ENCODE peak calls at places on chromosome 16, in six cellular contexts. L is fibroblast of lung, D is GM12878, F is lung, V is GM23248, T is A549. Z is an unnamed sample. For H3K4me1, the result is how much of the 10 kb centered on the place peaks cover.

GRCh38 chr16:22356930-22357634 is 17.3 kb downstream of the CDR2 start:
- DNase-seq in L (no peak), D (peak), F (no peak), V (no peak), T (no peak), Z (no peak)

GRCh38 chr16:86573215-86573614 is 5.1 kb upstream of the FOXL1 start:
- DNase-seq in L (no peak), D (no peak), F (no peak), V (no peak), T (no peak), Z (no peak)

GRCh38 chr16:89320717-89321501 is 103.4 kb downstream of the ZNF778 start:
- DNase-seq in L (peak), D (no peak), F (no peak), V (peak), T (no peak), Z (no peak)

GRCh38 chr16:6864670-6865069 is 468.0 kb upstream of the RBFOX1 start:
- DNase-seq in L (no peak), D (no peak), F (no peak), V (no peak), T (no peak), Z (no peak)

GRCh38 chr16:4298761-4299522 is 16.9 kb upstream of the GLIS2 start:
- DNase-seq in L (peak), D (no peak), F (peak), V (peak), T (peak), Z (no peak)

GRCh38 chr16:87715231-87715630 is 50.6 kb downstream of the KLHDC4 start:
- DNase-seq in L (no peak), D (no peak), F (no peak), V (no peak), T (no peak), Z (no peak)

GRCh38 chr16:66049865-66050264 is 316.6 kb upstream of the CDH5 start:
- DNase-seq in L (no peak), D (no peak), F (no peak), V (no peak), T (no peak), Z (no peak)

GRCh38 chr16:87451563-87452210 is 41.1 kb downstream of the ZCCHC14 start:
- DNase-seq in L (no peak), D (no peak), F (no peak), V (no peak), T (no peak), Z (no peak)

GRCh38 chr16:10964891-10965326 is 20.5 kb downstream of the CLEC16A start:
- DNase-seq in L (no peak), D (peak), F (no peak), V (no peak), T (no peak), Z (peak)

GRCh38 chr16:11949527-11949926 is 7.7 kb upstream of the NPIPB2 start:
- DNase-seq in L (peak), D (no peak), F (peak), V (peak), T (peak), Z (no peak)

GRCh38 chr16:15979801-15980200 is 30.4 kb downstream of the ABCC1 start:
- DNase-seq in L (no peak), D (no peak), F (no peak), V (no peak), T (no peak), Z (no peak)

GRCh38 chr16:50610331-50611262 is 62.4 kb downstream of the NKD1 start:
- DNase-seq in L (no peak), D (no peak), F (no peak), V (no peak), T (no peak), Z (no peak)

GRCh38 chr16:48617711-48618148 is 7.8 kb upstream of the N4BP1 start:
- DNase-seq in L (peak), D (no peak), F (peak), V (peak), T (no peak), Z (no peak)

GRCh38 chr16:10663744-10664143 is 31.0 kb downstream of the TEKT5 start:
- DNase-seq in L (no peak), D (no peak), F (no peak), V (no peak), T (no peak), Z (no peak)

GRCh38 chr16:4365014-4365406 is 6.6 kb upstream of the VASN start:
- DNase-seq in L (no peak), D (peak), F (no peak), V (no peak), T (no peak), Z (no peak)

GRCh38 chr16:8924214-8924613 is 39.5 kb downstream of the USP7 start:
- DNase-seq in L (no peak), D (no peak), F (no peak), V (no peak), T (no peak), Z (no peak)

GRCh38 chr16:29717113-29717512 is 28.7 kb downstream of the C16orf54 start:
- DNase-seq in L (no peak), D (no peak), F (no peak), V (no peak), T (no peak), Z (no peak)

GRCh38 chr16:66366433-66367299 is at the start of gene CDH5:
- DNase-seq in L (no peak), D (no peak), F (peak), V (peak), T (no peak), Z (no peak)

GRCh38 chr16:68128577-68129305 is 43.6 kb downstream of the NFATC3 start:
- DNase-seq in L (peak), D (no peak), F (peak), V (peak), T (no peak), Z (no peak)

GRCh38 chr16:54873081-54873480 is 57.6 kb upstream of the IRX5 start:
- DNase-seq in L (no peak), D (no peak), F (no peak), V (peak), T (no peak), Z (no peak)

GRCh38 chr16:76531236-76531635 is 254.0 kb downstream of the CNTNAP4 start:
- DNase-seq in L (no peak), D (no peak), F (no peak), V (no peak), T (no peak), Z (no peak)

GRCh38 chr16:69712914-69713581 is 13.3 kb downstream of the NQO1 start:
- DNase-seq in L (no peak), D (no peak), F (no peak), V (no peak), T (no peak), Z (no peak)

GRCh38 chr16:4239020-4239419 is 2.9 kb downstream of the SRL start:
- DNase-seq in L (no peak), D (no peak), F (no peak), V (no peak), T (no peak), Z (no peak)

GRCh38 chr16:50696575-50697420 is 3.4 kb downstream of the NOD2 start:
- DNase-seq in L (peak), D (peak), F (peak), V (peak), T (peak), Z (no peak)

GRCh38 chr16:73028721-73029361 is 19.1 kb downstream of the ZFHX3 start:
- DNase-seq in L (no peak), D (no peak), F (no peak), V (no peak), T (no peak), Z (no peak)

GRCh38 chr16:25037221-25037620 is 22.1 kb upstream of the ARHGAP17 start:
- DNase-seq in L (no peak), D (no peak), F (no peak), V (no peak), T (no peak), Z (no peak)

GRCh38 chr16:74297296-74297665 is 667 bp downstream of the PSMD7 start:
- DNase-seq in L (peak), D (no peak), F (no peak), V (peak), T (peak), Z (no peak)

GRCh38 chr16:66416981-66417700 is 10.0 kb upstream of the BEAN1 start:
- DNase-seq in L (no peak), D (no peak), F (no peak), V (peak), T (no peak), Z (no peak)

GRCh38 chr16:88914750-88915368 is 48.4 kb upstream of the PABPN1L start:
- DNase-seq in L (peak), D (no peak), F (no peak), V (peak), T (no peak), Z (no peak)

GRCh38 chr16:21159281-21159951 is 942 bp downstream of the LDAF1 start:
- DNase-seq in L (peak), D (no peak), F (peak), V (peak), T (no peak), Z (peak)

GRCh38 chr16:10552998-10553491 is 27.4 kb downstream of the EMP2 start:
- DNase-seq in L (no peak), D (peak), F (peak), V (no peak), T (peak), Z (peak)

GRCh38 chr16:86297391-86297790 is 212.9 kb upstream of the FOXF1 start:
- DNase-seq in L (no peak), D (no peak), F (no peak), V (peak), T (no peak), Z (no peak)

GRCh38 chr16:4071686-4072561 is 44.3 kb downstream of the ADCY9 start:
- DNase-seq in L (no peak), D (no peak), F (no peak), V (no peak), T (no peak), Z (no peak)

GRCh38 chr16:66440970-66441369 is 13.9 kb downstream of the BEAN1 start:
- DNase-seq in L (no peak), D (no peak), F (no peak), V (peak), T (no peak), Z (no peak)

GRCh38 chr16:89561195-89562026 is 929 bp downstream of the RPL13 start:
- DNase-seq in L (no peak), D (no peak), F (no peak), V (no peak), T (no peak), Z (no peak)

GRCh38 chr16:17238285-17239028 is 232.3 kb downstream of the XYLT1 start:
- DNase-seq in L (peak), D (no peak), F (no peak), V (peak), T (no peak), Z (no peak)

GRCh38 chr16:58152246-58152868 is 23.2 kb upstream of the CFAP20 start:
- DNase-seq in L (no peak), D (no peak), F (no peak), V (no peak), T (no peak), Z (no peak)

DNA sequence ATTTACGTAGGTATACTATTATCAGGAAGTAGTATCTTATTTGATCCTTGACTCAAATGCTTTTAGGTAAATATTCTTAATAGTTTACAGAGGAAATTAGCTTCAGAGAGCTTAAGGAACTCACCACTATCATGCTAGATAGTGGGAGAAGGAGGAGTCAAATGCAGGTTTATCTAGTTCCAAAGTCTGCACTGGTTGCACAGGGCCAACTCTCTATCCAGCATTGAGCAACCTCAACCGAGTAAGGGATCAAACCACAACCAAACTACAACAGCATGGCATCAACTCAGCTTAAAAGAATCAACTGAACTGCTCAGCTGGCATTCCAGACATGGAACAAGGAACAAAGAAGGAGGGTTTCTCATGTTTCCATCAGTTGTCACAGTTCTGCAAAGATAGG is 306.0 kb downstream of the MAF start:
- DNase-seq in L (no peak), D (no peak), F (no peak), V (no peak), T (no peak), Z (no peak)
- H3K27ac ChIP-seq in L (no peak), D (no peak), F (no peak), V (no peak), T (no peak), Z (no peak)

GRCh38 chr16:3012828-3013420 is at the start of gene CLDN9:
- DNase-seq in L (no peak), D (no peak), F (peak), V (peak), T (no peak), Z (no peak)
- H3K4me1 ChIP-seq in L (under half), D (under half), F (under half), V (under half), T (under half), Z (under half)

GRCh38 chr16:77998350-77999023 is 23.9 kb upstream of the CLEC3A start:
- DNase-seq in L (no peak), D (no peak), F (no peak), V (no peak), T (no peak), Z (no peak)

GRCh38 chr16:77995843-77996455 is 26.4 kb upstream of the CLEC3A start:
- DNase-seq in L (no peak), D (no peak), F (no peak), V (no peak), T (no peak), Z (no peak)

GRCh38 chr16:77993586-77993985 is 28.8 kb upstream of the CLEC3A start:
- DNase-seq in L (peak), D (no peak), F (no peak), V (peak), T (no peak), Z (no peak)

GRCh38 chr16:77991701-77992100 is 30.6 kb upstream of the CLEC3A start:
- DNase-seq in L (no peak), D (no peak), F (no peak), V (no peak), T (no peak), Z (no peak)

DNA sequence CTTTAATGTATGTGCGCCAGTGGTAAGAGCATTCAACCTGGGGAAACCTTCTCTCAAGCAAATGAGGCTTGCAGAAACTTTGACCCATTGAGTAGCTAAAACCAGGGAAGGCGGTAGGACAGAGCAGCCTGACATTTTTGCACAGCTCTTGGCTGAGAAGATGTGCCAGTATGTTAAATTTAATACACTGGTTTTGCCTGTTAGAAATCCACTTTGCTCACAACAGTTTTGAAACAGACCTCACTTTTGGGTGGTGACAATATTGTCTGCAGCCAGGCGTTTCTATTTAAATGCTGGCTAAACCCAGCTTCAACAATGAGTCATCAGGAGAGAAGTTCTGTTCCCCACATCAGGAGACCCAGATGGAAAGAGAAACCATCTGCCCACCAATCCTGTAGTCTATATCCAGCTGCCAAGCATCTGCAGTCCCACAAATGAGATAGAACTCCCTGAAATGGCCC is 29.2 kb upstream of the CLEC3A start:
- DNase-seq in L (peak), D (no peak), F (no peak), V (peak), T (no peak), Z (no peak)
- H3K27ac ChIP-seq in L (no peak), D (no peak), F (no peak), V (peak), T (no peak), Z (no peak)

DNA sequence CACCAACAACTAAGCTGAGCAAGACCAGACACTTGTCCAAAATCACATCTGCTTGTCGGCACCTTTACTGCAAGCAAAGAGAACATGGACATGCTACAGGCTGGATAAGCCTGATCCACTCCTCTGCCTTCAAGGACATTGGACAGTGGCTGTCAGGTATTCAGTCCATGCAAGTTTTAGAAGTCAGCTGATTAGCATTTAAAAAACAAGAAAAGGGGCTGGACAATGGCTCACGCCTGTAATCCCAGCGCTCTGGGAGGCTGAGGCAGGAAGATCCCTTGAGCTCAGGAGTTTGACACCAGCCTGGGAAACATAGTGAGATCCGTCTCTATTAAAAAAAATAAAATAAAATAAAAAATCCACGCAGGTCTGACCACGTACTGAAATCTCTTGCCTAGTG is 20.3 kb downstream of the PARN start:
- DNase-seq in L (no peak), D (no peak), F (no peak), V (no peak), T (no peak), Z (no peak)
- H3K4me1 ChIP-seq in L (under half), D (under half), F (under half), V (under half), T (under half), Z (under half)

GRCh38 chr16:30976486-30976885 is 8.5 kb upstream of the HSD3B7 start:
- DNase-seq in L (no peak), D (no peak), F (no peak), V (no peak), T (no peak), Z (no peak)
- H3K27ac ChIP-seq in L (no peak), D (no peak), F (no peak), V (no peak), T (no peak), Z (no peak)

DNA sequence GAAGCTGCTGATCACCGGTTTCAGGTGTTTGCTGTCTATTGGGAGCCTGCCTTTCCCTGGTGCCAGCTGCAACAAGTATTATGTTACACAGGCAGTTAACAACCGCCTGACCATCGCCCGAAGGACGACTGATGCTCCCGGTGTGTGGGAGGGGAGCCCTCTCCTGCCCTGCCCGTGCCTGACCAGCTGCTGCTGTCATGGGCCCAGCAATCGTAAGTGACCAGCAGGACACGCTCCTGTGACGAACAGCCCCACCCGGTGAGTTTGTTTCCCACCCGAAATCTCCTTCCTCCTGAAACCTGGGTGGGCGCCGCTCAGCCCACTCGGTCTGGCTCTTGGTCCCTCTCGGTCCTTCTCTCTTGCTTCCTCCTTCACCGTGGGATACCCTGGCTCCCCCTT is 17.9 kb upstream of the UBE2I start:
- DNase-seq in L (no peak), D (no peak), F (no peak), V (no peak), T (no peak), Z (no peak)
- H3K4me1 ChIP-seq in L (under half), D (under half), F (under half), V (under half), T (under half), Z (under half)

DNA sequence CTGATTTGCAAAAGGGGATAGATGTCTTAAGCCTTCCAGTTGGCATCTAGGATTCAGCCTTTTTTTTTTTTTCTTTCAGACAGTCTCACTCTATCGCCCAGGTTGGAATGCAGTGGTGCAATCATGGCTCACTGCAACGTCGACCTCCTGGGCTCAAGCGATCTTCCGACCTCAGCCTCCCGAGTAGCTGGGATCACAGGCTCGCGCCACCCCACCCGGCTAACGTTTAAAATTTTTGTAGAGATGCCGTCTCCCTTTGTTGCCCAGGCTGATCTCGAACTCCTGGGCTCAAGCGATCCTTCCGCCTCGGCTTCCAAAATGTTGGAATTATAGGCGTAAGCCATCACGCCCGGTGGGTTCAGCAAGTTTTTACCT is 571 bp upstream of the CCP110 start:
- DNase-seq in L (no peak), D (no peak), F (no peak), V (no peak), T (no peak), Z (no peak)
- H3K27ac ChIP-seq in L (no peak), D (no peak), F (no peak), V (no peak), T (no peak), Z (peak)

GRCh38 chr16:81550412-81550768 is 105.8 kb downstream of the CMIP start:
- DNase-seq in L (no peak), D (no peak), F (no peak), V (no peak), T (no peak), Z (no peak)
- H3K4me1 ChIP-seq in L (under half), D (under half), F (half or more), V (under half), T (half or more), Z (under half)

GRCh38 chr16:28155293-28155692 is 56.5 kb downstream of the XPO6 start:
- DNase-seq in L (peak), D (no peak), F (no peak), V (no peak), T (no peak), Z (no peak)

GRCh38 chr16:28162326-28162877 is 49.4 kb downstream of the XPO6 start:
- DNase-seq in L (no peak), D (no peak), F (no peak), V (no peak), T (no peak), Z (no peak)

GRCh38 chr16:28156031-28156680 is 55.6 kb downstream of the XPO6 start:
- DNase-seq in L (no peak), D (no peak), F (no peak), V (no peak), T (no peak), Z (no peak)

GRCh38 chr16:28161626-28162025 is 50.1 kb downstream of the XPO6 start:
- DNase-seq in L (no peak), D (no peak), F (no peak), V (peak), T (no peak), Z (no peak)

GRCh38 chr16:28157768-28158535 is 53.8 kb downstream of the XPO6 start:
- DNase-seq in L (peak), D (no peak), F (no peak), V (peak), T (no peak), Z (no peak)
- H3K27ac ChIP-seq in L (peak), D (no peak), F (no peak), V (peak), T (no peak), Z (no peak)

Z was measured in naive thymus-derived CD4-positive, alpha-beta T cell.